ENCODE peak calls at places on chromosomes 7 and 10, in nine cellular contexts. N is H9, T is epithelial cell of esophagus, X is mammary epithelial cell, Q is fibroblast of pulmonary artery, A is cardiac fibroblast, H is choroid plexus epithelial cell, U is hepatocyte, M is nephron progenitor cell. Z is an unnamed sample.

GRCh38 chr10:66869635-66870034 is 56.2 kb upstream of the LRRTM3 start:
- DNase-seq in A (peak), X (no peak), N (no peak), H (no peak), Q (no peak), U (no peak), T (no peak), M (no peak), Z (no peak)

GRCh38 chr10:21495686-21496284 is 29.7 kb downstream of the SKIDA1 start:
- DNase-seq in U (peak), X (peak), N (peak), H (peak), M (peak), A (peak), Q (peak), T (peak), Z (peak)

GRCh38 chr10:64369885-64370773 is 848.9 kb downstream of the REEP3 start:
- DNase-seq in N (no peak), A (no peak), Q (no peak), X (no peak), M (no peak), T (no peak), U (peak), H (no peak), Z (no peak)

GRCh38 chr10:17375936-17376584 is 78.3 kb downstream of the ST8SIA6 start:
- DNase-seq in A (peak), U (no peak), T (no peak), N (peak), Q (peak), X (no peak), H (peak), M (peak), Z (peak)

GRCh38 chr7:150685219-150686029 is at the start of gene GIMAP2:
- DNase-seq in U (peak), X (peak), Q (peak), A (peak), T (peak), M (no peak), N (no peak), H (peak), Z (peak)

GRCh38 chr10:123637326-123637880 is 28.8 kb upstream of the GPR26 start:
- DNase-seq in U (peak), Q (no peak), T (peak), H (no peak), A (no peak), X (peak), N (no peak), M (no peak), Z (peak)

GRCh38 chr10:98563811-98564210 is 117.1 kb upstream of the HPS1 start:
- DNase-seq in A (no peak), Q (no peak), M (no peak), T (no peak), U (no peak), N (no peak), H (no peak), X (no peak), Z (no peak)

GRCh38 chr7:21916629-21917028 is 29.1 kb downstream of the CDCA7L start:
- DNase-seq in N (no peak), Q (no peak), X (peak), H (no peak), U (no peak), T (no peak), M (no peak), A (no peak), Z (no peak)

GRCh38 chr7:52715701-52716100 is 319.7 kb upstream of the POM121L12 start:
- DNase-seq in U (no peak), H (no peak), Q (no peak), A (no peak), M (no peak), N (no peak), X (no peak), T (no peak), Z (peak)

GRCh38 chr7:64098-64521 is 128.3 kb upstream of the FAM20C start:
- DNase-seq in H (peak), N (peak), T (peak), A (peak), U (peak), Q (peak), M (peak), X (peak), Z (peak)
- TF ChIP-seq CTCF in H (peak), N (peak), T (peak), A (peak), U (peak), Q (peak), M (peak), X (peak), Z (peak)

GRCh38 chr7:142854505-142855400 is at the start of gene EPHB6:
- DNase-seq in Q (peak), U (peak), T (peak), H (peak), X (peak), N (peak), M (peak), A (peak), Z (peak)
- TF ChIP-seq CTCF in Q (no peak), U (no peak), T (no peak), H (no peak), X (no peak), N (no peak), M (no peak), A (no peak), Z (no peak)

GRCh38 chr7:130793855-130794618 is 60.0 kb upstream of the KLF14 start:
- DNase-seq in M (no peak), Q (peak), T (peak), H (peak), A (peak), U (no peak), N (no peak), X (peak), Z (peak)
- TF ChIP-seq CTCF in M (no peak), Q (peak), T (peak), H (peak), A (peak), U (peak), N (peak), X (no peak), Z (no peak)

GRCh38 chr7:152341039-152341913 is 94.5 kb downstream of the KMT2C start:
- DNase-seq in T (peak), M (peak), X (peak), N (no peak), H (peak), A (peak), U (peak), Q (peak), Z (peak)
- TF ChIP-seq CTCF in T (peak), M (peak), X (peak), N (peak), H (peak), A (peak), U (peak), Q (peak), Z (peak)

GRCh38 chr10:86635402-86635801 is 18.9 kb upstream of the OPN4 start:
- DNase-seq in T (peak), M (no peak), U (peak), Q (peak), H (peak), A (peak), X (peak), N (no peak), Z (no peak)

GRCh38 chr10:86630079-86630478 is 24.3 kb upstream of the OPN4 start:
- DNase-seq in U (no peak), N (no peak), H (peak), T (no peak), A (no peak), M (no peak), X (no peak), Q (peak), Z (no peak)

GRCh38 chr10:86632951-86633350 is 21.4 kb upstream of the OPN4 start:
- DNase-seq in H (no peak), T (no peak), A (no peak), N (no peak), Q (no peak), M (no peak), U (no peak), X (no peak), Z (no peak)

DNA sequence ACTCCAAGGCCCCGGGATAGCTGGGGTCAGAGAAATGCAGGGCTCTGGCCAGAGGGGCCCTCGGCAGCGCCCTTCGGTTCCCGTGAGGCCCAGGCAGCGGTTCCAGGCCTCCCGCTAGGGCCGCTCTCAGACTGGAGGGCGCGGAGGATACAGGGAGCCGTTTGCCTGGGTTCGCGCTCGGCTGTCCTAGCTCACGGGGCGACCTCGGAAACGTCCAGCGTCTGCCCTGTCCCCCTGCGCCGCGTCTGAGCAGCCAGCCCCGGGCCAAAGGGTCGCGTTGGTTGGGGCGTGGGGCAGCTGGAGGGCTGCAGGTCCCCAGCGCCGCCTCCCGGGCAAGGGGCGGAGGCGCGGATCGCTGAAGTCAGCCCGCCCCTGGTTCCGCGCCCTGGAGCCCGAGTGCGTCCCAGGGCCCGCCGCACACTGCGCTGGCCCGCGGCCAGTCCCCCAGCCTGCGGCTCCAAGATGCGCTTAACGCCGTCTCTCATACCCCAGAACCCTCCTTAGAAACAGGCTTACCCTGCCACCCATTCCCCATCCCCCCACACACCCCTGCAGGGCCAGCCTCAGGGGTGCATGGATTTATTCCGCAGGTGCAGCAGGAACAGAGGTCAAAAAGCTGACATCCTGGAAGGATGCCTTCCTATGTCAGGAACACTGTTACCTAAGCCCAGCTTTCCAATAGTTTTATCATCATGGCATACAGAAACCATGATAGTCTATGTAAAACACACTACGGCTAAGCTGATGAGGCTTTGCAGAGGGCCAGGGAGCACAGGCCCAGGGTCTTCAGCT is 22.1 kb upstream of the OPN4 start:
- DNase-seq in N (peak), H (no peak), Q (no peak), A (no peak), T (no peak), X (no peak), M (peak), U (peak), Z (no peak)
- TF ChIP-seq CTCF in N (peak), H (peak), Q (no peak), A (no peak), T (no peak), X (no peak), M (peak), U (peak), Z (no peak)